ENCODE peak calls at places on chromosomes 5 and 9, in four cellular contexts. One of them, this sample, is unnamed.

GRCh38 chr9:109981091-109981490 is 201.1 kb downstream of the PALM2AKAP2 start:
- DNase-seq in IMR-90: no peak
- DNase-seq in H1: no peak
- DNase-seq in H9: no peak
- DNase-seq in this sample: no peak

GRCh38 chr5:179373101-179373934 is 28.1 kb upstream of the ADAMTS2 start:
- DNase-seq in IMR-90: no peak
- DNase-seq in H1: no peak
- DNase-seq in H9: peak
- DNase-seq in this sample: peak

GRCh38 chr9:129494113-129494789 is 126.7 kb downstream of the C9orf50 start:
- DNase-seq in IMR-90: no peak
- DNase-seq in H1: no peak
- DNase-seq in H9: no peak
- DNase-seq in this sample: no peak

GRCh38 chr5:180618830-180619562 is 27.7 kb upstream of the SCGB3A1 start:
- DNase-seq in IMR-90: peak
- DNase-seq in H1: peak
- DNase-seq in H9: peak
- DNase-seq in this sample: peak

GRCh38 chr5:127870914-127871313 is 167.7 kb downstream of the CCDC192 start:
- DNase-seq in IMR-90: no peak
- DNase-seq in H1: no peak
- DNase-seq in H9: no peak
- DNase-seq in this sample: no peak

GRCh38 chr5:1192971-1193590 is 8.3 kb upstream of the SLC6A19 start:
- DNase-seq in IMR-90: no peak
- DNase-seq in H1: no peak
- DNase-seq in H9: no peak
- DNase-seq in this sample: no peak

GRCh38 chr9:83034026-83034425 is 28.9 kb downstream of the RASEF start:
- DNase-seq in IMR-90: peak
- DNase-seq in H1: no peak
- DNase-seq in H9: no peak
- DNase-seq in this sample: no peak

GRCh38 chr5:176413255-176413565 is 3.1 kb downstream of the CLTB start:
- DNase-seq in IMR-90: no peak
- DNase-seq in H1: no peak
- DNase-seq in H9: no peak
- DNase-seq in this sample: no peak

GRCh38 chr9:88712484-88712883 is 177.5 kb downstream of the NXNL2 start:
- DNase-seq in IMR-90: no peak
- DNase-seq in H1: no peak
- DNase-seq in H9: no peak
- DNase-seq in this sample: no peak

GRCh38 chr5:173868096-173868879 is 19.9 kb upstream of the CPEB4 start:
- DNase-seq in IMR-90: peak
- DNase-seq in H1: no peak
- DNase-seq in H9: no peak
- DNase-seq in this sample: peak

GRCh38 chr9:116267021-116267420 is 113.4 kb downstream of the PAPPA start:
- DNase-seq in IMR-90: peak
- DNase-seq in H1: no peak
- DNase-seq in H9: no peak
- DNase-seq in this sample: no peak

GRCh38 chr9:127990539-127990938 is 9.8 kb upstream of the EEIG1 start:
- DNase-seq in IMR-90: no peak
- DNase-seq in H1: no peak
- DNase-seq in H9: no peak
- DNase-seq in this sample: no peak

GRCh38 chr9:78366827-78367226 is 69.9 kb downstream of the PSAT1 start:
- DNase-seq in IMR-90: no peak
- DNase-seq in H1: no peak
- DNase-seq in H9: no peak
- DNase-seq in this sample: no peak

GRCh38 chr9:9395539-9395938 is 1217.3 kb downstream of the PTPRD start:
- DNase-seq in IMR-90: no peak
- DNase-seq in H1: no peak
- DNase-seq in H9: no peak
- DNase-seq in this sample: no peak

GRCh38 chr5:132059696-132060500 is 557 bp upstream of the IL3 start:
- DNase-seq in IMR-90: no peak
- DNase-seq in H1: no peak
- DNase-seq in H9: peak
- DNase-seq in this sample: no peak

GRCh38 chr9:129624947-129625346 is 1.0 kb upstream of the NTMT1 start:
- DNase-seq in IMR-90: peak
- DNase-seq in H1: no peak
- DNase-seq in H9: no peak
- DNase-seq in this sample: no peak

GRCh38 chr5:171493646-171494393 is 74.4 kb downstream of the FGF18 start:
- DNase-seq in IMR-90: no peak
- DNase-seq in H1: no peak
- DNase-seq in H9: no peak
- DNase-seq in this sample: no peak

GRCh38 chr5:67206381-67207328 is 10.1 kb upstream of the CD180 start:
- DNase-seq in IMR-90: peak
- DNase-seq in H1: no peak
- DNase-seq in H9: no peak
- DNase-seq in this sample: no peak

GRCh38 chr9:110329676-110330235 is 7.9 kb downstream of the TXNDC8 start:
- DNase-seq in IMR-90: no peak
- DNase-seq in H1: no peak
- DNase-seq in H9: no peak
- DNase-seq in this sample: no peak

GRCh38 chr5:126508962-126509279 is 85.7 kb downstream of the GRAMD2B start:
- DNase-seq in IMR-90: no peak
- DNase-seq in H1: no peak
- DNase-seq in H9: no peak
- DNase-seq in this sample: no peak

GRCh38 chr5:115838885-115839518 is 2.4 kb downstream of the ATG12 start:
- DNase-seq in IMR-90: peak
- DNase-seq in H1: no peak
- DNase-seq in H9: no peak
- DNase-seq in this sample: peak

GRCh38 chr9:130193531-130194405 is 21.6 kb downstream of the NCS1 start:
- DNase-seq in IMR-90: no peak
- DNase-seq in H1: no peak
- DNase-seq in H9: no peak
- DNase-seq in this sample: no peak

GRCh38 chr9:77751341-77752091 is 103.4 kb upstream of the GNA14 start:
- DNase-seq in IMR-90: peak
- DNase-seq in H1: no peak
- DNase-seq in H9: peak
- DNase-seq in this sample: peak

GRCh38 chr9:69971643-69972449 is 71.8 kb upstream of the MAMDC2 start:
- DNase-seq in IMR-90: peak
- DNase-seq in H1: peak
- DNase-seq in H9: peak
- DNase-seq in this sample: peak

GRCh38 chr9:114271556-114272510 is 51.1 kb upstream of the ORM1 start:
- DNase-seq in IMR-90: peak
- DNase-seq in H1: peak
- DNase-seq in H9: peak
- DNase-seq in this sample: peak

GRCh38 chr9:27181381-27181780 is 72.4 kb downstream of the TEK start:
- DNase-seq in IMR-90: peak
- DNase-seq in H1: no peak
- DNase-seq in H9: no peak
- DNase-seq in this sample: no peak

GRCh38 chr5:88452820-88453219 is 184.2 kb upstream of the TMEM161B start:
- DNase-seq in IMR-90: peak
- DNase-seq in H1: no peak
- DNase-seq in H9: no peak
- DNase-seq in this sample: peak

GRCh38 chr5:9186069-9186468 is 359.8 kb downstream of the SEMA5A start:
- DNase-seq in IMR-90: no peak
- DNase-seq in H1: no peak
- DNase-seq in H9: no peak
- DNase-seq in this sample: no peak

GRCh38 chr5:54087436-54087835 is 222.9 kb downstream of the ARL15 start:
- DNase-seq in IMR-90: peak
- DNase-seq in H1: no peak
- DNase-seq in H9: no peak
- DNase-seq in this sample: no peak

GRCh38 chr9:15837079-15837679 is 284.3 kb downstream of the CCDC171 start:
- DNase-seq in IMR-90: peak
- DNase-seq in H1: no peak
- DNase-seq in H9: no peak
- DNase-seq in this sample: peak

GRCh38 chr5:107337281-107337680 is 333.5 kb downstream of the EFNA5 start:
- DNase-seq in IMR-90: no peak
- DNase-seq in H1: no peak
- DNase-seq in H9: no peak
- DNase-seq in this sample: no peak

GRCh38 chr5:170355601-170356098 is 33.5 kb downstream of the KCNMB1 start:
- DNase-seq in IMR-90: no peak
- DNase-seq in H1: peak
- DNase-seq in H9: no peak
- DNase-seq in this sample: no peak

GRCh38 chr9:32551491-32552049 is 557 bp upstream of the SMIM27 start:
- DNase-seq in IMR-90: peak
- DNase-seq in H1: peak
- DNase-seq in H9: peak
- DNase-seq in this sample: no peak

GRCh38 chr9:133113928-133114351 is 7.1 kb downstream of the RALGDS start:
- DNase-seq in IMR-90: peak
- DNase-seq in H1: no peak
- DNase-seq in H9: no peak
- DNase-seq in this sample: no peak

GRCh38 chr9:7149258-7149657 is 391.5 kb downstream of the KDM4C start:
- DNase-seq in IMR-90: no peak
- DNase-seq in H1: no peak
- DNase-seq in H9: no peak
- DNase-seq in this sample: no peak

GRCh38 chr5:126490167-126490937 is 67.1 kb downstream of the GRAMD2B start:
- DNase-seq in IMR-90: no peak
- DNase-seq in H1: no peak
- DNase-seq in H9: peak
- DNase-seq in this sample: peak

GRCh38 chr9:22208846-22209585 is 199.9 kb upstream of the CDKN2B start:
- DNase-seq in IMR-90: no peak
- DNase-seq in H1: no peak
- DNase-seq in H9: no peak
- DNase-seq in this sample: no peak

GRCh38 chr5:33223563-33224305 is 217.0 kb upstream of the TARS1 start:
- DNase-seq in IMR-90: peak
- DNase-seq in H1: no peak
- DNase-seq in H9: no peak
- DNase-seq in this sample: no peak

GRCh38 chr5:132070460-132071337 is 2.9 kb upstream of the CSF2 start:
- DNase-seq in IMR-90: peak
- DNase-seq in H1: no peak
- DNase-seq in H9: no peak
- DNase-seq in this sample: no peak

DNA sequence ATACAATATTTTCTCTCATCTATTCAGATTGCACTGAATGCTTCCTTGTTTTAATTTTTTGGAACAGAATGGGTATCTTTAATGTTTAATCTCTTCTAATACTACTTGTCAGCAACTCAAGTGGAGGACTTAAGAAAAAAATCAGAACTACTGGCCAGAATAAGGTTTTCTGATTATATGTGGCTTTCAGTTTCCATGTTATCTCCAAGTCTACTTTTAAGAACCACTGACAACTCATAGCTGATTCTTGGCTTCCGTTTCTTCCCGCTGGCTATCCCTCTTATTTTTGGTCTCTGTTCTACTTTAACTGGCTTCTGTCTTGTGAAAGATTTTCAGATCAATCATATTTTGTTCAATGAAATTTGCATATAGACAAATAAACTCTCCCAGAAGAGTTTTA is 204.6 kb downstream of the MLLT3 start:
- DNase-seq in IMR-90: no peak
- DNase-seq in H1: no peak
- DNase-seq in H9: no peak
- DNase-seq in this sample: no peak
- H3K9ac ChIP-seq in IMR-90: no peak
- H3K9ac ChIP-seq in H1: no peak
- H3K9ac ChIP-seq in H9: no peak
- H3K9ac ChIP-seq in this sample: no peak

GRCh38 chr5:125455041-125455440 is 708.6 kb upstream of the ZNF608 start:
- DNase-seq in IMR-90: peak
- DNase-seq in H1: no peak
- DNase-seq in H9: no peak
- DNase-seq in this sample: no peak
- H3K56ac ChIP-seq in IMR-90: no peak
- H3K56ac ChIP-seq in H1: no peak
- H3K56ac ChIP-seq in H9: no peak
- H3K56ac ChIP-seq in this sample: no peak

GRCh38 chr9:137227853-137228514 is 682 bp downstream of the RNF224 start:
- DNase-seq in IMR-90: no peak
- DNase-seq in H1: no peak
- DNase-seq in H9: no peak
- DNase-seq in this sample: no peak

GRCh38 chr9:137226338-137227056 is 805 bp upstream of the RNF224 start:
- DNase-seq in IMR-90: no peak
- DNase-seq in H1: no peak
- DNase-seq in H9: no peak
- DNase-seq in this sample: no peak

GRCh38 chr9:137227057-137227852 is at the start of gene RNF224:
- DNase-seq in IMR-90: peak
- DNase-seq in H1: peak
- DNase-seq in H9: peak
- DNase-seq in this sample: peak

GRCh38 chr9:137224850-137225694 is at the start of gene CYSRT1:
- DNase-seq in IMR-90: no peak
- DNase-seq in H1: peak
- DNase-seq in H9: no peak
- DNase-seq in this sample: no peak

GRCh38 chr9:137225701-137226331 is 842 bp downstream of the CYSRT1 start:
- DNase-seq in IMR-90: no peak
- DNase-seq in H1: no peak
- DNase-seq in H9: no peak
- DNase-seq in this sample: no peak
- H3K27ac ChIP-seq in IMR-90: no peak
- H3K27ac ChIP-seq in H1: no peak
- H3K27ac ChIP-seq in H9: no peak
- H3K27ac ChIP-seq in this sample: no peak

GRCh38 chr9:38048319-38048969 is 20.6 kb downstream of the SHB start:
- DNase-seq in IMR-90: peak
- DNase-seq in H1: no peak
- DNase-seq in H9: no peak
- DNase-seq in this sample: no peak
- H3K9ac ChIP-seq in IMR-90: no peak
- H3K9ac ChIP-seq in H1: no peak
- H3K9ac ChIP-seq in H9: no peak
- H3K9ac ChIP-seq in this sample: no peak

This sample was measured in mesendoderm.